ENCODE peak calls at places on chromosomes 6 and 20, in nine cellular contexts. One of them, this sample, is unnamed.

GRCh38 chr6:72689107-72689954 is 67.5 kb downstream of the KCNQ5 start:
- DNase-seq in right lobe of liver: no peak
- DNase-seq in breast epithelium: no peak
- DNase-seq in esophagus muscularis mucosa: no peak
- DNase-seq in stomach: no peak
- DNase-seq in body of pancreas: no peak
- DNase-seq in IMR-90: no peak
- DNase-seq in heart left ventricle: no peak
- DNase-seq in thyroid gland: no peak
- DNase-seq in this sample: no peak

GRCh38 chr20:57006411-57007170 is 259.9 kb downstream of the BMP7 start:
- DNase-seq in right lobe of liver: no peak
- DNase-seq in breast epithelium: no peak
- DNase-seq in esophagus muscularis mucosa: no peak
- DNase-seq in stomach: no peak
- DNase-seq in body of pancreas: no peak
- DNase-seq in IMR-90: no peak
- DNase-seq in heart left ventricle: no peak
- DNase-seq in thyroid gland: no peak
- DNase-seq in this sample: no peak

GRCh38 chr6:103113416-103113815 is 1719.9 kb downstream of the GRIK2 start:
- DNase-seq in right lobe of liver: no peak
- DNase-seq in breast epithelium: no peak
- DNase-seq in esophagus muscularis mucosa: no peak
- DNase-seq in stomach: no peak
- DNase-seq in body of pancreas: no peak
- DNase-seq in IMR-90: no peak
- DNase-seq in heart left ventricle: no peak
- DNase-seq in thyroid gland: no peak
- DNase-seq in this sample: no peak

GRCh38 chr6:156190270-156190669 is 586.9 kb upstream of the ARID1B start:
- DNase-seq in right lobe of liver: no peak
- DNase-seq in breast epithelium: no peak
- DNase-seq in esophagus muscularis mucosa: no peak
- DNase-seq in stomach: no peak
- DNase-seq in body of pancreas: peak
- DNase-seq in IMR-90: no peak
- DNase-seq in heart left ventricle: no peak
- DNase-seq in thyroid gland: peak
- DNase-seq in this sample: no peak

GRCh38 chr6:113073611-113074191 is 726.6 kb downstream of the RFPL4B start:
- DNase-seq in right lobe of liver: no peak
- DNase-seq in breast epithelium: no peak
- DNase-seq in esophagus muscularis mucosa: no peak
- DNase-seq in stomach: no peak
- DNase-seq in body of pancreas: no peak
- DNase-seq in IMR-90: peak
- DNase-seq in heart left ventricle: no peak
- DNase-seq in thyroid gland: no peak
- DNase-seq in this sample: no peak

GRCh38 chr20:62352402-62353288 is 14.5 kb downstream of the LAMA5 start:
- DNase-seq in right lobe of liver: peak
- DNase-seq in breast epithelium: peak
- DNase-seq in esophagus muscularis mucosa: no peak
- DNase-seq in stomach: peak
- DNase-seq in body of pancreas: peak
- DNase-seq in IMR-90: no peak
- DNase-seq in heart left ventricle: peak
- DNase-seq in thyroid gland: peak
- DNase-seq in this sample: no peak

GRCh38 chr6:24990227-24990843 is 54.6 kb upstream of the RIPOR2 start:
- DNase-seq in right lobe of liver: no peak
- DNase-seq in breast epithelium: no peak
- DNase-seq in esophagus muscularis mucosa: no peak
- DNase-seq in stomach: no peak
- DNase-seq in body of pancreas: no peak
- DNase-seq in IMR-90: peak
- DNase-seq in heart left ventricle: no peak
- DNase-seq in thyroid gland: no peak
- DNase-seq in this sample: no peak

GRCh38 chr6:4692664-4693063 is 83.5 kb upstream of the CDYL start:
- DNase-seq in right lobe of liver: no peak
- DNase-seq in breast epithelium: no peak
- DNase-seq in esophagus muscularis mucosa: no peak
- DNase-seq in stomach: no peak
- DNase-seq in body of pancreas: no peak
- DNase-seq in IMR-90: no peak
- DNase-seq in heart left ventricle: no peak
- DNase-seq in thyroid gland: no peak
- DNase-seq in this sample: no peak

GRCh38 chr6:47414517-47415167 is 62.9 kb upstream of the CD2AP start:
- DNase-seq in right lobe of liver: no peak
- DNase-seq in breast epithelium: no peak
- DNase-seq in esophagus muscularis mucosa: no peak
- DNase-seq in stomach: no peak
- DNase-seq in body of pancreas: peak
- DNase-seq in IMR-90: peak
- DNase-seq in heart left ventricle: no peak
- DNase-seq in thyroid gland: peak
- DNase-seq in this sample: no peak

GRCh38 chr6:34897130-34897529 is 8.1 kb downstream of the ANKS1A start:
- DNase-seq in right lobe of liver: no peak
- DNase-seq in breast epithelium: no peak
- DNase-seq in esophagus muscularis mucosa: no peak
- DNase-seq in stomach: no peak
- DNase-seq in body of pancreas: no peak
- DNase-seq in IMR-90: no peak
- DNase-seq in heart left ventricle: no peak
- DNase-seq in thyroid gland: no peak
- DNase-seq in this sample: no peak

GRCh38 chr20:12970372-12970821 is 38.4 kb upstream of the SPTLC3 start:
- DNase-seq in right lobe of liver: no peak
- DNase-seq in breast epithelium: no peak
- DNase-seq in esophagus muscularis mucosa: no peak
- DNase-seq in stomach: no peak
- DNase-seq in body of pancreas: peak
- DNase-seq in IMR-90: peak
- DNase-seq in heart left ventricle: no peak
- DNase-seq in thyroid gland: peak
- DNase-seq in this sample: peak

GRCh38 chr20:12978613-12979495 is 29.9 kb upstream of the SPTLC3 start:
- DNase-seq in right lobe of liver: no peak
- DNase-seq in breast epithelium: no peak
- DNase-seq in esophagus muscularis mucosa: no peak
- DNase-seq in stomach: no peak
- DNase-seq in body of pancreas: no peak
- DNase-seq in IMR-90: no peak
- DNase-seq in heart left ventricle: no peak
- DNase-seq in thyroid gland: no peak
- DNase-seq in this sample: no peak

GRCh38 chr20:12976720-12977633 is 31.8 kb upstream of the SPTLC3 start:
- DNase-seq in right lobe of liver: no peak
- DNase-seq in breast epithelium: no peak
- DNase-seq in esophagus muscularis mucosa: no peak
- DNase-seq in stomach: no peak
- DNase-seq in body of pancreas: no peak
- DNase-seq in IMR-90: no peak
- DNase-seq in heart left ventricle: no peak
- DNase-seq in thyroid gland: no peak
- DNase-seq in this sample: no peak

GRCh38 chr20:12977634-12978394 is 31.0 kb upstream of the SPTLC3 start:
- DNase-seq in right lobe of liver: no peak
- DNase-seq in breast epithelium: no peak
- DNase-seq in esophagus muscularis mucosa: no peak
- DNase-seq in stomach: no peak
- DNase-seq in body of pancreas: no peak
- DNase-seq in IMR-90: no peak
- DNase-seq in heart left ventricle: no peak
- DNase-seq in thyroid gland: no peak
- DNase-seq in this sample: no peak

GRCh38 chr20:12975833-12976608 is 32.8 kb upstream of the SPTLC3 start:
- DNase-seq in right lobe of liver: no peak
- DNase-seq in breast epithelium: no peak
- DNase-seq in esophagus muscularis mucosa: no peak
- DNase-seq in stomach: no peak
- DNase-seq in body of pancreas: no peak
- DNase-seq in IMR-90: no peak
- DNase-seq in heart left ventricle: no peak
- DNase-seq in thyroid gland: peak
- DNase-seq in this sample: no peak
- H3K27ac ChIP-seq in right lobe of liver: no peak
- H3K27ac ChIP-seq in breast epithelium: no peak
- H3K27ac ChIP-seq in esophagus muscularis mucosa: no peak
- H3K27ac ChIP-seq in stomach: no peak
- H3K27ac ChIP-seq in body of pancreas: no peak
- H3K27ac ChIP-seq in IMR-90: no peak
- H3K27ac ChIP-seq in heart left ventricle: no peak
- H3K27ac ChIP-seq in thyroid gland: no peak
- H3K27ac ChIP-seq in this sample: no peak

DNA sequence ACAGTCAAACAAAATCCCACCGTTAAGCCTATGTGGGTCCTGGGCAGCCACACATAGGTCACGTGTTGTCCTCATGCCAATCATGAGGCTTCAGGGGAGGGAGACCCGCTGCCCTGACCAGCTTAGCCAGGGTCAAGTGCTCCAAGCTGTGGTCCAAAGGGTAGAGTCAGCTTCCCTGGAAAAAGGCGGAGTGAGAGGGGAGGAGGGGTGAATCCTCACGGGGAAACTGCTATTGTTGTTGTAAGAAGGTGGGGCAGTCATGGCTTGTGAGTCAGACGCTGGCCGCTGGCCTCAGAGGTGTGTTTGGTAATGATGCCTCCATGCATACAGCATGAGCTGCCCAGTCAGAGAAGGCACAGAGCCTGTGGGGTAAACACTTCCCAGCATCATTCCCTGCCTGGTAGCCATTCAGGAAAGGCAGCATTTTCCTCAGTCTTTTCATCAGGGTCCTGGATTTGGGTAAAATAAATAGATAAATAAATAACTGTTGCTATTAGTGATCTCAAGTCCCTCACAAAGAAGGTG is 8.7 kb downstream of the CST3 start:
- DNase-seq in right lobe of liver: no peak
- DNase-seq in breast epithelium: no peak
- DNase-seq in esophagus muscularis mucosa: peak
- DNase-seq in stomach: peak
- DNase-seq in body of pancreas: no peak
- DNase-seq in IMR-90: peak
- DNase-seq in heart left ventricle: no peak
- DNase-seq in thyroid gland: peak
- DNase-seq in this sample: peak
- TF ChIP-seq POLR2A in right lobe of liver: no peak
- TF ChIP-seq POLR2A in breast epithelium: no peak
- TF ChIP-seq POLR2A in esophagus muscularis mucosa: no peak
- TF ChIP-seq POLR2A in stomach: no peak
- TF ChIP-seq POLR2A in body of pancreas: no peak
- TF ChIP-seq POLR2A in IMR-90: no peak
- TF ChIP-seq POLR2A in heart left ventricle: peak
- TF ChIP-seq POLR2A in thyroid gland: no peak
- TF ChIP-seq POLR2A in this sample: peak

DNA sequence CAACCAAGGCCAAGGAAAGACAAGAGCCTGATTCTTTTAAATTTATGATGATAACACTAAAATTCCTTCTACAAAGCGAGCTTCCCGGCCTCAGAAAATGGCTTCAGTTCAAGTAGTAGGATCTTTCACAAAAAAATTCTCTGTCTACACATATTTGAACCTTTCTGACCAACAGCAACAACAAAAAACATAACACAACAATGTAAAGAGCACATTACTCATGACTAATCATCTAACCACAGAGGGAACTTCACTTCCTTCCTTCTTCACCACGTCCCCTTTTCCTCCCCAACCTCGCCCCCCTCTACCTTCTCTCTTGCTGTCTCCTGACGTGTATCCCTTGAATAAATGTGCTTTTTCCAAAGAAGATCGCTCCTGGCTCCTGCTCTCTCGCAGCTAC is 228.2 kb downstream of the MYLK4 start:
- DNase-seq in right lobe of liver: no peak
- DNase-seq in breast epithelium: no peak
- DNase-seq in esophagus muscularis mucosa: no peak
- DNase-seq in stomach: no peak
- DNase-seq in body of pancreas: no peak
- DNase-seq in IMR-90: peak
- DNase-seq in heart left ventricle: no peak
- DNase-seq in thyroid gland: no peak
- DNase-seq in this sample: no peak
- H3K27ac ChIP-seq in right lobe of liver: no peak
- H3K27ac ChIP-seq in breast epithelium: no peak
- H3K27ac ChIP-seq in esophagus muscularis mucosa: no peak
- H3K27ac ChIP-seq in stomach: no peak
- H3K27ac ChIP-seq in body of pancreas: no peak
- H3K27ac ChIP-seq in IMR-90: no peak
- H3K27ac ChIP-seq in heart left ventricle: no peak
- H3K27ac ChIP-seq in thyroid gland: no peak
- H3K27ac ChIP-seq in this sample: no peak

DNA sequence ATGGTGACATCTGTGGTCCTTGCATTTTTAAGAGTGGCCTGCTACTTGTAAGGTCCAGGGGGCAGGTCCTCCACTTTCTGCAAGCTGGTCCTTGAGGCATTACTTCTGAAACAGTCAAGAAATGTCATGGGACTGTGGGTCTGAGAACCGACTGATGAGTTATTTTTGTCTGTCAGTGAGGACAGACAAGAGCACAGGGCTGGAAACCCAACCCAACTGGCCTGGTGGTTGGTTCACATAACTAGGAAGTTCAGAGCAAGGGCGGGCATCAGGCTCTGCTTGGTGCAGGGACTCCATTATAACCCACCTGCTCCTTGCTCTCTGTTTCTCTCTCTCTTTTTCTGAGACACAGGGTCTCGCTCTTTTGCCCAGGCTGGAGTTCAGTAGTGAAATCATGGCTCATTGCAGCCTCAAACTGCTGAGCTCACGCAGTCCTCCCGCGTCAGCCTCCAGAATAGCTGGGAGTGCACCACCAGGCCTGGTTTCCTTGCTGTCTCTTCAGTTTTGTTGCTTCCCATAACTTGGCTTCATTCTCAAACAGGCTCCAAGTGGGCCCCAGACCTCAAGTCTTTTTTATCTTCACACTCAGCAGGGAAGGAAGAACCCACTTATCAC is 9.2 kb downstream of the CST3 start:
- DNase-seq in right lobe of liver: no peak
- DNase-seq in breast epithelium: no peak
- DNase-seq in esophagus muscularis mucosa: peak
- DNase-seq in stomach: no peak
- DNase-seq in body of pancreas: no peak
- DNase-seq in IMR-90: no peak
- DNase-seq in heart left ventricle: no peak
- DNase-seq in thyroid gland: no peak
- DNase-seq in this sample: no peak
- TF ChIP-seq POLR2A in right lobe of liver: no peak
- TF ChIP-seq POLR2A in breast epithelium: no peak
- TF ChIP-seq POLR2A in esophagus muscularis mucosa: no peak
- TF ChIP-seq POLR2A in stomach: no peak
- TF ChIP-seq POLR2A in body of pancreas: no peak
- TF ChIP-seq POLR2A in IMR-90: no peak
- TF ChIP-seq POLR2A in heart left ventricle: no peak
- TF ChIP-seq POLR2A in thyroid gland: no peak
- TF ChIP-seq POLR2A in this sample: no peak

DNA sequence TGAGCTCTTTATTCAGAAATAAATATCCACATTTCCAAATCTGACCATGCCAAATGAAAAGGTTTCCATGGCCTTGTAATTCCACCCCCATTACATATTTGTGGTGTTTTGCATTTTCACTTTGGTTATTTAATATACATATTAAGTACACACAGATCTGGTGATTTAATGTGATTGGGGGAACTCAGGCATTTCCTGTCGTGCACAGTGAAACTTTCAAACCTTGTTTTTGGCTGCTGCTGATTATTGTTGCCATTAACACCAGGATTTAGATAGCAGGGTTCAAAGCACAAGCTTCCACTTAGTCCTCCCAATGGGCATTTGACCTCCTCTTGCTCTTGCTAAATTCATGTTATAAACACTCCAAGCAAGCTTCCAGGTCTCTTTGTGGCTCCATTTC is 166.5 kb downstream of the SOBP start:
- DNase-seq in right lobe of liver: no peak
- DNase-seq in breast epithelium: no peak
- DNase-seq in esophagus muscularis mucosa: no peak
- DNase-seq in stomach: no peak
- DNase-seq in body of pancreas: no peak
- DNase-seq in IMR-90: peak
- DNase-seq in heart left ventricle: no peak
- DNase-seq in thyroid gland: no peak
- DNase-seq in this sample: no peak
- H3K27ac ChIP-seq in right lobe of liver: no peak
- H3K27ac ChIP-seq in breast epithelium: no peak
- H3K27ac ChIP-seq in esophagus muscularis mucosa: no peak
- H3K27ac ChIP-seq in stomach: no peak
- H3K27ac ChIP-seq in body of pancreas: no peak
- H3K27ac ChIP-seq in IMR-90: peak
- H3K27ac ChIP-seq in heart left ventricle: no peak
- H3K27ac ChIP-seq in thyroid gland: no peak
- H3K27ac ChIP-seq in this sample: peak